ENCODE peak calls at places on chromosome 12, in five cellular contexts. X, Q, M, S and Y are unnamed samples.

GRCh38 chr12:104426926-104427546 is 29.7 kb upstream of the CHST11 start:
- DNase-seq in X (no peak), S (no peak), Q (no peak), M (peak; percentile 70), Y (no peak)

GRCh38 chr12:19885092-19885813 is 446.0 kb downstream of the AEBP2 start:
- DNase-seq in M (peak; percentile 54), X (no peak), Q (no peak), S (no peak), Y (no peak)

GRCh38 chr12:124720687-124721500 is 142.8 kb downstream of the SCARB1 start:
- DNase-seq in S (peak; percentile 59), Q (no peak), M (peak; percentile 60), X (no peak), Y (peak; percentile 82)

GRCh38 chr12:18363321-18363720 is 102.0 kb downstream of the PIK3C2G start:
- DNase-seq in Q (no peak), S (no peak), M (no peak), X (no peak), Y (no peak)

GRCh38 chr12:108046135-108046534 is 83.0 kb upstream of the WSCD2 start:
- DNase-seq in X (no peak), Q (no peak), S (no peak), M (no peak), Y (no peak)

GRCh38 chr12:93115646-93116045 is 186.6 kb upstream of the EEA1 start:
- DNase-seq in X (no peak), Q (no peak), S (no peak), M (peak; percentile 44), Y (no peak)

GRCh38 chr12:88781909-88782308 is 201.6 kb upstream of the KITLG start:
- DNase-seq in M (peak; percentile 31), X (no peak), Q (no peak), S (no peak), Y (no peak)

GRCh38 chr12:127041985-127042625 is 1224.9 kb upstream of the TMEM132C start:
- DNase-seq in X (no peak), M (no peak), Q (no peak), S (no peak), Y (no peak)

GRCh38 chr12:89033062-89033461 is 319.2 kb downstream of the DUSP6 start:
- DNase-seq in M (no peak), Q (no peak), S (no peak), X (no peak), Y (no peak)

GRCh38 chr12:88419794-88420193 is 160.5 kb downstream of the KITLG start:
- DNase-seq in S (no peak), Q (no peak), M (peak; percentile 17), X (no peak), Y (no peak)

GRCh38 chr12:100539209-100539608 is 34.3 kb upstream of the GAS2L3 start:
- DNase-seq in S (peak; percentile 27), X (no peak), M (peak; percentile 37), Q (no peak), Y (no peak)

GRCh38 chr12:3231399-3231876 is 154.3 kb downstream of the TSPAN9 start:
- DNase-seq in X (no peak), M (no peak), S (no peak), Q (no peak), Y (no peak)

GRCh38 chr12:128861226-128862016 is 8.1 kb downstream of the GLT1D1 start:
- DNase-seq in M (no peak), X (no peak), S (no peak), Q (no peak), Y (peak; percentile 63)

GRCh38 chr12:52629251-52630103 is 11.1 kb upstream of the KRT73 start:
- DNase-seq in Q (no peak), S (no peak), X (peak; percentile 65), M (no peak), Y (no peak)

GRCh38 chr12:58920102-58920955 is at the start of gene LRIG3:
- DNase-seq in X (peak; percentile 88), Q (peak; percentile 82), M (peak; percentile 89), S (peak; percentile 90), Y (peak; percentile 93)

GRCh38 chr12:122182887-122183587 is at the start of gene LRRC43:
- DNase-seq in Q (no peak), X (peak; percentile 90), M (no peak), S (no peak), Y (peak; percentile 45)

GRCh38 chr12:88144546-88145468 is 2.7 kb downstream of the TMTC3 start:
- DNase-seq in X (no peak), Q (no peak), S (no peak), M (no peak), Y (no peak)

GRCh38 chr12:71415336-71416231 is 24.0 kb upstream of the LGR5 start:
- DNase-seq in M (peak; percentile 59), X (no peak), Q (peak; percentile 55), S (peak; percentile 66), Y (no peak)

GRCh38 chr12:124833693-124834122 is 30.0 kb downstream of the SCARB1 start:
- DNase-seq in M (no peak), Q (no peak), X (no peak), S (no peak), Y (peak; percentile 82)

GRCh38 chr12:48810817-48811453 is 7.4 kb upstream of the CACNB3 start:
- DNase-seq in Q (no peak), M (peak; percentile 98), S (peak; percentile 69), X (no peak), Y (no peak)

GRCh38 chr12:27898022-27898421 is 74.5 kb downstream of the PTHLH start:
- DNase-seq in Q (no peak), S (no peak), M (no peak), X (no peak), Y (no peak)

GRCh38 chr12:57127101-57127709 is 1.1 kb upstream of the LRP1 start:
- DNase-seq in Q (peak; percentile 71), S (peak; percentile 79), M (no peak), X (peak; percentile 80), Y (peak; percentile 88)

GRCh38 chr12:12749433-12749832 is 32.3 kb downstream of the CDKN1B start:
- DNase-seq in S (peak; percentile 9), Q (no peak), X (no peak), M (no peak), Y (no peak)

GRCh38 chr12:104406164-104406563 is 50.6 kb upstream of the CHST11 start:
- DNase-seq in S (no peak), Q (no peak), M (no peak), X (no peak), Y (no peak)

GRCh38 chr12:49819786-49820185 is 8.4 kb downstream of the NCKAP5L start:
- DNase-seq in S (no peak), Q (no peak), M (no peak), X (no peak), Y (no peak)

GRCh38 chr12:43891856-43892574 is 56.1 kb downstream of the TMEM117 start:
- DNase-seq in M (peak; percentile 11), X (no peak), S (no peak), Q (no peak), Y (no peak)

GRCh38 chr12:11630046-11630706 is 19.3 kb upstream of the ETV6 start:
- DNase-seq in Q (no peak), S (no peak), M (no peak), X (no peak), Y (no peak)

GRCh38 chr12:75460194-75460593 is 20.4 kb upstream of the GLIPR1 start:
- DNase-seq in M (no peak), S (no peak), Q (no peak), X (no peak), Y (no peak)
- H3K4me1 ChIP-seq in M (no peaks in the 10 kb centered on the region), S (peaks cover 10% of the 10 kb centered on the region), Q (no peaks in the 10 kb centered on the region), X (peaks cover 21% of the 10 kb centered on the region), Y (no peaks in the 10 kb centered on the region)

DNA sequence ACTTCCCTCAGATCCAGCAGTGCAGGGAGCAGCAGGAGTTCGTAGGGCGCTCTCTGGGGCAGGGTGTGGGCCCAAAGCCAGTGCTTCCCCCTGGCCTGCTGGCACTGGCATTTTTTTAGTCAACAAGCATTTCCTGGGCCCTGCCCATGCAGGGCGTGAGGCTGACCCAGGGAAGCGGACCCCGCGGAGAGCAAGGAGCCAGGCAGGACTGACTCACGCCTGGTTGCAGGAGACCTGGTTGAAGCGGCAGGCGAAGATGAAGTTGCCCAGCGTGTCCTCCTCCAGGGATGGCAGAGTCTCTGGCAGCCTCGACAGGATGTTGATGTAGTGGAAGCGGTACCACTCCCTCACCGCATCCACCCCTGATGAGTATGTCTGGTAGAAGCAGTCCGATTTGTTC is 13.5 kb downstream of the SCNN1A start:
- DNase-seq in X (peak; percentile 79), Q (no peak), M (no peak), S (peak; percentile 93), Y (peak; percentile 87)
- TF ChIP-seq POLR2A in X (no peak), Q (no peak), M (no peak), S (peak; percentile 27), Y (peak; percentile 80)

GRCh38 chr12:77953515-77953914 is 122.8 kb downstream of the NAV3 start:
- DNase-seq in M (no peak), S (no peak), Q (no peak), X (no peak), Y (no peak)

GRCh38 chr12:77957034-77957433 is 126.3 kb downstream of the NAV3 start:
- DNase-seq in X (no peak), M (no peak), Q (no peak), S (no peak), Y (no peak)

GRCh38 chr12:77954156-77954555 is 123.5 kb downstream of the NAV3 start:
- DNase-seq in Q (no peak), S (no peak), M (peak; percentile 83), X (no peak), Y (no peak)
- TF ChIP-seq CTCF in Q (no peak), S (no peak), M (no peak), X (no peak), Y (no peak)

DNA sequence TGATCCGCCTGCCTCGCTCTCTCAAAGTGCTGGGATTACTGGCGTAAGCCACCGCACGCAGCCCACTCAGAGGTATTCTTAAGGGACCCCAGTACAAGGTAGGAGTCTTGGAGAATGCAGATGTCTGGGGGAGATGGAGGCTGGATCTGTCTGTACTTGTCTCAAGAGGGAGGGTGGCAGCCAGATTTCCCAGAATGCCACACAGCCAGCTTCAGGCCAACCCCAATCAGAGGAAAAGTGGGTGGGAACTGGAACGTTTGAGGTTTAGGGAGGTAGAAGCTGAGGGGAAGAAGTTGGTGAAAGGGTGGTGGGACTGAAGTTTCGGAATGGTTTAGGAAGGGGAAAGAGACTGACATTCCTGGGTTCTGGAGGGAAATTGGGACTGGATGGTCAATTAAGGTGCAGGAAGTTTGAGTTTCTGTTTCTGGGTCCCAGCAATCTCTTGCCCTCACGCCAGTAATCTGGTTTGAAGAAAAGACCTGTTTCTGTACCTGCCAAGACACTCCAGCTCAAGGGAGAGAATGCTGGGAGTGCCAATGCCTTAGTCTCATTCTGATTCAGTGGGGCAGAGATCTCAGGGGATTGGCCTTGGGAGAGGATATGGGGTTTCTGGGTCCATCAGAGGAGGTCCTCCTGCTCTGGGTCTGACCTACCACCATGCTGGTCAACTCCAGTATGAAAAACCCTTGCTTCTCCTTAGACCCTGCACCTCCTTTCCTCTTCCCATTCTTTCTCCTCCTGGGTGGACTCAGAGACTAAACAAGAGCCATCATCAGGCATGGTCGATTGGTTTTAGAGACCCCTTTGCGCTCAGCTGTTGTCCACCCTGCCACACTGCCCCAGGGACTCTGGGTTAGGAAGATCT is 8.2 kb upstream of the ZNF385A start:
- DNase-seq in M (no peak), S (no peak), X (no peak), Q (no peak), Y (no peak)
- H3K4me1 ChIP-seq in M (no peaks in the 10 kb centered on the region), S (peaks cover 10% of the 10 kb centered on the region), X (peaks cover 56% of the 10 kb centered on the region), Q (peaks cover 17% of the 10 kb centered on the region), Y (no peaks in the 10 kb centered on the region)

GRCh38 chr12:51406299-51406698 is 15.1 kb upstream of the GALNT6 start:
- DNase-seq in S (no peak), M (no peak), Q (no peak), X (no peak), Y (no peak)
- TF ChIP-seq POLR2A in S (no peak), M (no peak), Q (no peak), X (no peak), Y (no peak)